ENCODE peak calls at places on chromosomes 13 and 19, in four cellular contexts. R, U, Y and V are unnamed samples. For H3K36me3 and H3K27me3, the result is how much of the 10 kb centered on the place peaks cover.

GRCh38 chr19:3404324-3405260 is 38.2 kb downstream of the NFIC start:
- DNase-seq in R (peak), U (peak), Y (peak), V (no peak)

GRCh38 chr19:10895363-10895762 is 24.0 kb downstream of the CARM1 start:
- DNase-seq in R (no peak), U (no peak), Y (no peak), V (no peak)

GRCh38 chr19:49196527-49197240 is 39.1 kb downstream of the TRPM4 start:
- DNase-seq in R (no peak), U (no peak), Y (no peak), V (no peak)

GRCh38 chr19:29576761-29577661 is 29.1 kb upstream of the POP4 start:
- DNase-seq in R (no peak), U (peak), Y (no peak), V (no peak)

GRCh38 chr19:11238041-11238440 is 1.4 kb upstream of the ANGPTL8 start:
- DNase-seq in R (no peak), U (no peak), Y (no peak), V (no peak)

GRCh38 chr13:42615691-42616090 is 41.7 kb downstream of the TNFSF11 start:
- DNase-seq in R (no peak), U (peak), Y (peak), V (no peak)

GRCh38 chr19:42216653-42217521 is 590 bp downstream of the DEDD2 start:
- DNase-seq in R (no peak), U (peak), Y (peak), V (peak)

GRCh38 chr19:11256189-11256588 is 6.1 kb downstream of the DOCK6 start:
- DNase-seq in R (no peak), U (peak), Y (peak), V (no peak)

GRCh38 chr19:3293560-3293959 is 69.1 kb downstream of the CELF5 start:
- DNase-seq in R (no peak), U (no peak), Y (no peak), V (no peak)

GRCh38 chr13:42832341-42833153 is 51.2 kb downstream of the FAM216B start:
- DNase-seq in R (no peak), U (peak), Y (peak), V (no peak)

GRCh38 chr13:22498006-22498405 is 682.8 kb upstream of the SGCG start:
- DNase-seq in R (no peak), U (no peak), Y (no peak), V (no peak)

GRCh38 chr19:38015216-38015615 is 108.2 kb downstream of the SIPA1L3 start:
- DNase-seq in R (no peak), U (no peak), Y (no peak), V (no peak)

GRCh38 chr19:54207908-54208783 is 7.5 kb downstream of the RPS9 start:
- DNase-seq in R (peak), U (peak), Y (peak), V (peak)

GRCh38 chr13:33323766-33324525 is 38.4 kb upstream of the STARD13 start:
- DNase-seq in R (no peak), U (peak), Y (no peak), V (no peak)

GRCh38 chr19:49676136-49676689 is 858 bp upstream of the PRMT1 start:
- DNase-seq in R (peak), U (peak), Y (peak), V (no peak)

GRCh38 chr19:4575978-4576933 is 16.8 kb upstream of the SEMA6B start:
- DNase-seq in R (no peak), U (peak), Y (peak), V (no peak)

GRCh38 chr13:27374650-27375049 is 49.8 kb upstream of the GTF3A start:
- DNase-seq in R (peak), U (peak), Y (peak), V (no peak)

GRCh38 chr13:21458457-21458815 is 667 bp downstream of the ZDHHC20 start:
- DNase-seq in R (no peak), U (no peak), Y (peak), V (no peak)

GRCh38 chr19:3642987-3643386 is 16.4 kb upstream of the CACTIN start:
- DNase-seq in R (no peak), U (no peak), Y (no peak), V (no peak)

GRCh38 chr13:21060063-21060826 is 1.1 kb downstream of the LATS2 start:
- DNase-seq in R (no peak), U (peak), Y (peak), V (peak)

GRCh38 chr19:18718015-18718526 is 34.6 kb downstream of the CRTC1 start:
- DNase-seq in R (no peak), U (no peak), Y (no peak), V (no peak)

GRCh38 chr19:44577566-44577874 is 35.8 kb upstream of the IGSF23 start:
- DNase-seq in R (peak), U (no peak), Y (no peak), V (no peak)

DNA sequence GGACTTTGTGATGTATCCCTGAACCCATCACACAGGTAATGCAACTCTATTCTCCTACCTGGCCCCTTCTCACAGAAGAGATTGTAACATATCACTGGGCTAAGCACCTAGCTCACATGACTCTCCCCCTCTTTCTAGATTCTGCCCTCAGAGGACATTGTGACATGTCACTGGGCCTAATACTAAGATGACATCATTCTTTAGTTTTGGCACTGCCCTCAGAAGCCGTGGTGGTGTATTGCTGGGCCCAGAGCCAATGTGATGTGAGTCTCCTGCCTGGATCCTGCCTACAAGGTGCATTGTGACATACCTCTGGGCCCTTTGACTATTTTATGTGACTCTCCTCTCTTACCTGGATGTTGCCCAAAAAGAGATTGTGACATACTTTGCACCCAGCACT is 21.4 kb upstream of the ZNF730 start:
- DNase-seq in R (no peak), U (no peak), Y (no peak), V (no peak)
- H3K36me3 ChIP-seq in R (under half), U (under half), Y (under half), V (under half)

GRCh38 chr19:13864513-13865242 is 12.3 kb upstream of the NANOS3 start:
- DNase-seq in R (no peak), U (no peak), Y (peak), V (no peak)

GRCh38 chr19:13864223-13864512 is 12.8 kb upstream of the NANOS3 start:
- DNase-seq in R (no peak), U (no peak), Y (no peak), V (no peak)

GRCh38 chr19:13865578-13866462 is 11.1 kb upstream of the NANOS3 start:
- DNase-seq in R (no peak), U (no peak), Y (no peak), V (no peak)

GRCh38 chr19:13866463-13867046 is 10.4 kb upstream of the NANOS3 start:
- DNase-seq in R (no peak), U (no peak), Y (peak), V (no peak)

DNA sequence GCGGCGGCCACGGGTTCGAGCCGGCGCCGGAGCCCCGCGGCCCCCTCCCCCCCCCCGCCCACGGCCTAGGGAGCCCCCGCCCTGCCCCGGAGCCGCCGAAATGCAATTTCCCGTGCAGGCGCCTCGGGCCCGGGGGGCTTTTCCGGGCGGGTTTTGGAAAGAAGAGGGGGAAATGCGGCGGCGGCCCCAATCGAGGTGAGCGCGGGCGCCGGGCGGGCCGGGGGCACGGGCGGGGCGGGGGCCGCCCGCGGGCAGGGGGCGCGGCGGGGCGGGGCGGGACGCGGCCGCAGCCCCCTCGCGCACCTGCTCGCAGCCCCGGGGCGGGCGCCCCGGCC is 11.7 kb upstream of the NANOS3 start:
- DNase-seq in R (no peak), U (no peak), Y (no peak), V (no peak)
- H3K27me3 ChIP-seq in R (under half), U (under half), Y (under half), V (under half)

DNA sequence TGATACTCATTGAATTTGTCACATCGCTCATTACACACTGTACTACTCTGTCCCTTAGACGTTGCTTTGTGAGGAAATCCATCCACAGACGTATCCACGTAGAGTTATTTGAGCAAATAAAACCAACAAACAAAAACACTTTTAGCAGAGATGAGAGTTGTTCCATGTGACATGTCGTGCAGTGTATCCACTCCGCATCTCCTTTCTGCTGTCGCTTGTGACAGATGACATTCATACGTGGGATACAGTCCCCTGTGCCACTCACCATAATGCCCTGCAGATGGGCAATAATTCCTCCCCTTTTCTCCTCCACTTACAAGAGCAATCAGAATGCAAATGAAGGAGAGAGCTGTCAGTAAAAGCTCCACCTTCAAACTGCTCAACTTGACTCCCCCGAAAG is 26.0 kb downstream of the IRS2 start:
- DNase-seq in R (no peak), U (no peak), Y (no peak), V (no peak)
- H3K4me3 ChIP-seq in R (no peak), U (no peak), Y (no peak), V (no peak)

GRCh38 chr13:93646247-93646646 is 419.6 kb downstream of the GPC6 start:
- DNase-seq in R (no peak), U (no peak), Y (no peak), V (no peak)
- H3K36me3 ChIP-seq in R (under half), U (under half), Y (under half), V (under half)

GRCh38 chr13:77554079-77554478 is 18.6 kb downstream of the SCEL start:
- DNase-seq in R (no peak), U (no peak), Y (no peak), V (no peak)

GRCh38 chr13:77555246-77555645 is 19.7 kb downstream of the SCEL start:
- DNase-seq in R (no peak), U (no peak), Y (no peak), V (no peak)
- H3K27me3 ChIP-seq in R (under half), U (under half), Y (under half), V (under half)

GRCh38 chr19:35142531-35143230 is 374 bp upstream of the FXYD7 start:
- DNase-seq in R (no peak), U (no peak), Y (peak), V (peak)

GRCh38 chr19:35141627-35142401 is 1.2 kb upstream of the FXYD7 start:
- DNase-seq in R (no peak), U (no peak), Y (no peak), V (no peak)

GRCh38 chr19:35143818-35144217 is 763 bp downstream of the FXYD7 start:
- DNase-seq in R (no peak), U (no peak), Y (no peak), V (no peak)

GRCh38 chr19:35144259-35144599 is 1.2 kb downstream of the FXYD7 start:
- DNase-seq in R (no peak), U (no peak), Y (no peak), V (no peak)

DNA sequence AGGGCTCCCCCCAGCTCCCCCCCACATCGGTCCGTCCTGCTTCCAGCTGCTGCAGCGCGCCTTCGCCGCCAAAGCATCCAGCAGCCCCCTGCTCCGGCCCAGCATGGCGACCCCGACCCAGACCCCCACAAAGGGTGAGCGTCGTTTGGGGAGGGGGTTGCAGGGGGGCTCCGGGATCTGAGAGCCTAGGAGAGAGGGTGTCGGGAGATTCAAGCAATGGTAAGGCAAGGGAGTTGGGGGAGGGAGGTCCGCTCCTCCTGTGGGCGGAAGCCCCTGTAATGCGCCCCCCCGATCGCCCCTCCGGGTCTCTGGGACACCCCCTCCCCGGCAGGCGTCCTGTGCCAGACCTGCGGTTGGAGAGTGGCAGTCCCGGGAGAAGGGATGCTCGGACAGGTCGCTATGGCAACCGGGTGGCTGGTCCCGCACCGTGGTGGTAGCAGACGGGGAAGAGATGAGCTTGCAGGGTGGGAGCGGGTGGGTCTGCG is at the start of gene FXYD7:
- DNase-seq in R (no peak), U (no peak), Y (no peak), V (no peak)
- H3K4me3 ChIP-seq in R (no peak), U (no peak), Y (no peak), V (no peak)

DNA sequence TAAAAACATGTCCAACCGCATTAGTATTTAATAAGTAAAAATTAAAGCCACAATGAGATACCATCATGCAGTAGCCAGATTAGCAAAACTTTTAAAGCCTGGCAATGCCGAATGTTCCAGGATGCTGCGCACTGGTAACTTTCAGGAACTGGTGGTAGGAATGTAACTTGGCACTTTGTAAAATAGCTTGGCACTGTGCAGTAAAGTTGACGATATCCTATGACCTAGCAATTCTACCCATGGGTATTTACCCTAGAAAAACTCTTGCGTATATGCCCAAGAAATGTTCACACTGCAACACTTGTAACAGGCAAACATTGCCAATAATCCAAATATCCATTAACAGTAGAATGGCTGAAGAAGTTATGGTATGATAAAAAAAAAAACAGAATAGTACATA is 97.7 kb downstream of the SPACA7 start:
- DNase-seq in R (no peak), U (no peak), Y (no peak), V (no peak)
- H3K36me3 ChIP-seq in R (under half), U (under half), Y (under half), V (under half)

DNA sequence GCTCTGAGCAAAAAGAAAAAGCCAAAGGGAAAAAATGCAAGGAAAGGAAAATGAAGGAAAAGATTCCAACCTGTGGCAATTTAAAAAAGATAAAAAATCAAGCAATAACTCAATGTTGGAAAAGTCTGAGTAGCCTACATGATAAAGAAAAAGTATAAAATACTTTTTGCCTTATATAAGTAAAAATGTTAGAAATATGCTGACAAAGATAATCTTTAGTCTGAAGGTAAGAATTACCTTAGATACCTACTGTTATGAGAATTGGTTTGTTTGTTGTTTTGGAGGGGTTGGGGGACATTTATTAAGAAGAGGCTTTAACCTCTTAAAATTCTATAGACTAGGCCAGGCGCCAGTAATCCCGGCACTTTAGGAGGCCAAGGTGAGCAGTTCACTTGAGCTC is 29.7 kb upstream of the CPB2 start:
- DNase-seq in R (no peak), U (no peak), Y (no peak), V (no peak)
- H3K27me3 ChIP-seq in R (under half), U (under half), Y (under half), V (under half)